ENCODE peak calls at places on chromosomes 12 and 14, in six cellular contexts. J, V, D, O, F and N are unnamed samples.
A peak's percentile ranks its signal among the peaks of the same experiment; 100 is the strongest.

GRCh38 chr12:1575799-1576401 is 18.5 kb downstream of the FBXL14 start:
- DNase-seq in F (no peak), D (no peak), V (no peak), J (no peak), O (no peak), N (no peak)

GRCh38 chr14:49594347-49595089 is 4.2 kb upstream of the LRR1 start:
- DNase-seq in J (peak; percentile 93), V (no peak), O (no peak), D (no peak), F (no peak), N (no peak)

GRCh38 chr12:64781374-64782029 is 22.3 kb upstream of the GNS start:
- DNase-seq in D (no peak), V (no peak), J (peak; percentile 36), O (peak; percentile 62), F (no peak), N (peak; percentile 22)

GRCh38 chr14:37864861-37865718 is 269.7 kb downstream of the TTC6 start:
- DNase-seq in O (no peak), J (no peak), F (no peak), D (no peak), V (peak; percentile 12), N (peak; percentile 70)

GRCh38 chr14:50290306-50290705 is 21.7 kb downstream of the L2HGDH start:
- DNase-seq in J (no peak), D (no peak), V (no peak), F (no peak), O (no peak), N (no peak)

GRCh38 chr12:12945591-12945990 is 6.4 kb downstream of the GPRC5D start:
- DNase-seq in F (no peak), O (no peak), J (no peak), V (no peak), D (no peak), N (no peak)

GRCh38 chr12:20527396-20528154 is 159.2 kb downstream of the PDE3A start:
- DNase-seq in O (no peak), D (no peak), V (no peak), F (no peak), J (no peak), N (peak; percentile 87)

GRCh38 chr12:34350092-34351041 is 328.1 kb downstream of the ALG10 start:
- DNase-seq in O (no peak), V (no peak), D (no peak), J (no peak), F (no peak), N (no peak)

GRCh38 chr14:59570122-59570521 is 6.5 kb downstream of the CCDC175 start:
- DNase-seq in D (no peak), V (no peak), O (no peak), J (no peak), F (no peak), N (no peak)

DNA sequence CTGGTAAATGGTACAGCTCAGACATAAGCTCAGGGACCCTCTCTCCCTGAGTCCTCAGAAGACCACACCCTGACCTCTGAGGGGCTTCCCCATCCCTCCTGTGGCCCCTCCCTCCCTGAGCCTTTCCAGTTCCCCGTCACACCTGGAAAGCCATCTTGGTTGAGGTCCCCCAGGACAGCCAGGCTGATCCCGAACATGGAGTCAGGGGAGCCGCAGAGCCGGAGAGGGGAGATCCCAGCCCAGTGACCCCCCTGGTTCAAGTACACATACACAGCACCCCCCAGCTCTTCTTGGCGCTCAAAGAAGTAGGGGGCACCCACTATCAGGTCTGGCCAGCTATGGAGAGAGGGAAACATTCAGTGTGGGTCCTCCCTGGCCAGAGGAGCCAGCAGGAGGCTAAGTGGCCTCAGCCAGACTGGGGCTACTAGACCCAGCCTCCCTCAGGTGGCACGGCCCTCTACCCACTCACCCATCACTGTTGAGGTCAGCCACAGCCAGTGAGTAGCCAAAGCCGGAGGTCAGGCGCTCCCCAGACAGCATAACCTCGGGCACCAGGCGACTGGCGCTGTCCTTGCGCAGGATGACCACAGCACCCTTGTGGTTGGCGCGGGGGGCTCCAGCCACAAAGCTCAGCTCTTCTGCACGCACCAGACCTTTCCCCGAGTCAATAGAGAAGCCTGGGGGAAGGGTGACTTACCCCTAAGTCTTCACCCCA is 9.3 kb downstream of the ITGA7 start:
- DNase-seq in V (no peak), J (no peak), O (no peak), D (no peak), F (no peak), N (no peak)
- H3K4me3 ChIP-seq in V (no peak overlapping the region), J (no peak overlapping the region), O (no peak overlapping the region), D (no peak overlapping the region), F (no peak overlapping the region), N (no peak overlapping the region)

DNA sequence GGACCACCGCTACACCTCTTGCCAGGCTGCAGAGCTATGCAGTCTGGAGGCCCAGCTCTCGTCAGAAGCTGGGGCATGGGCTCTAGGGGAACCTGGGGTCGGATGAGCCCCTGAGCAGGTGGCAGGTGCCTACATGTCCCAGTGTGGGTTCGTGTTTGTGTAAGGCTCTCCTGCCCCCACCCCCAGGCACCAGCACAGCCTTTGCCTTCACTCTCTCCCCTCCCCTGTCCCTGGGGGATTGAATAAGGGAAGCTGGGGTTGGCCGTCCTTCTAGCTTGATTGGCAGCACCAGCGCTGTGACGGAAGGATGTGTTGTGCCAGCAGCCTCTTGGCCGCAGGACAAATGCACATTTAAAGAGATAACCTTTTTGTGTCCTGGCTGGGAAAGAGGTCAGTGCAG is 34.8 kb upstream of the TSPAN9 start:
- DNase-seq in O (no peak), D (no peak), F (no peak), J (no peak), V (no peak), N (no peak)
- H3K4me3 ChIP-seq in O (no peak overlapping the region), D (no peak overlapping the region), F (no peak overlapping the region), J (no peak overlapping the region), V (no peak overlapping the region), N (no peak overlapping the region)

DNA sequence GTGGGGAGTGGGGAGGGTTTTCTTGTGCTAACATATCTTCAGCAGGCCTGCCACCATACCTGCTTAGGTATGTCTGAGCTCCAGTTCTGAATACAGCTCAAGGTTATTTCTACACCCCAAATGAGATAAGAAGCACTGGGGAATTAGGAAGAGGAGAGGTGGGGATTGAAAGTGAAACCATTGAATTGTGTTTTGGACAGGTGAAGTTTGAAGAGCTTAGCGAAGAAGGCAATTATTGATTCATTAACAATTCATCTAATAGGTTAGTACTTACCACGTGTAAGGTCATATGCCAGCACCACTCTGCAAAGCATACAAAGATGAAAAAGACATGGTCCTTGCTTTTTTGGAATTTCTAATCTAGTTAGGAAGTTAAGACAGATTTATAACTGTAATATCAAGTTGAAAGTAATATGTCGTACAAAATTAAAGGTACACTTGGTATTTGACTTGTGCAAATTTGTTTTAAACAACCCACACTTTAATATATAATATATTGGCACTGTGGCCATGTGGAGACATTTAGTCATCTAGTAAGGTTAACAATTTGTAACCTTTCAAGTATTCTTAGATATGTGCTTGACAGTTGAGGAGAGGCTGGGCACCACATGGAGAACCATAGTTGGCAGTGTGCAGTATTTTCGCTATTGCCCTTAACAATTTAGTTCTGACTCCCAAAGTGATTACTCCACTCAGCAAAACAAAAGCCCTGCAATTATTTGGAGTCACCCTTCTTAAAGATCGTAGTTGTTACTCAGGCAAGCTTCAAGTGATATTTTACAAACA is 3.6 kb downstream of the SMCO3 start:
- DNase-seq in O (no peak), J (no peak), D (no peak), V (no peak), F (no peak), N (no peak)
- H3K4me3 ChIP-seq in O (no peak overlapping the region), J (no peak overlapping the region), D (no peak overlapping the region), V (no peak overlapping the region), F (no peak overlapping the region), N (no peak overlapping the region)

DNA sequence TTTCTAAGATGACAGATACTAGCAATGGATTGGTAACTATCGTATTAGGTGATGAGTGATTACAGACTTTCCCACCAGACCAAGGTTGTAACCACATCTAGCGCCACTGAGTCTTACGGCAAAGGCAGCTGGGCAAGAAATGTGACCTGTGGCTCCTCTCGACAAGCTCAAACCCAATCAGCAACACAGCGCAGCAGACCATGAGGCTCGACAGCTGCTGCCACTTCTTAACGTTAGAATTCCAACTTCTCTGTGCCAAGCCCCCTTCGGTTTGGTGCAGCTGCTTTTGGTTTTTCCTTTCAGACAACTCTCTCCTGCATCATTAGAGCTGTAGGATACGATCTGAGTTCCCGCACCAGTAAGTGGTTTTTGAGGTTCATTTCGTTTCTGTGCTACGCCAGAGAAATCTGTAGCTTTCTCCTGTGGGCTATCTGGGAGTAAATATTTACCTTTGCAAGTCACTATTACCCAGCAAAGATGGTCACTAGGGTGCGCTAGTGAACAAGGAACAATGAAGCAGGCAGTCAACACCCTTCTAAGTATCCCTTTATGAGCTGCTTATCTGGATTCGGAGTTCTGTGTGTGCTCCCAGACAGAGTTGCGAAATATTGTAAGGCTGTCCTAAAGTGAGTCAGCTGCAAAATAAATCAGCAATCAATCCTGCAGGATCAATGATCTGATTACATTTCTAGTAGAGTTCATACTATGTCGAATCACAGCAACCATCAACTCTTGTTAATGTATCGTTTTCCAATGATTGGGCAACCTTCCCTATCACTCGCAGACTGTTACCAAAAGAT is 133.8 kb downstream of the KCNK10 start:
- DNase-seq in V (peak; percentile 64), F (peak; percentile 50), D (peak; percentile 60), O (peak; percentile 94), J (peak; percentile 75), N (peak; percentile 76)
- H3K4me3 ChIP-seq in V (no peak overlapping the region), F (peak overlapping the region; percentile 10), D (no peak overlapping the region), O (no peak overlapping the region), J (no peak overlapping the region), N (no peak overlapping the region)

DNA sequence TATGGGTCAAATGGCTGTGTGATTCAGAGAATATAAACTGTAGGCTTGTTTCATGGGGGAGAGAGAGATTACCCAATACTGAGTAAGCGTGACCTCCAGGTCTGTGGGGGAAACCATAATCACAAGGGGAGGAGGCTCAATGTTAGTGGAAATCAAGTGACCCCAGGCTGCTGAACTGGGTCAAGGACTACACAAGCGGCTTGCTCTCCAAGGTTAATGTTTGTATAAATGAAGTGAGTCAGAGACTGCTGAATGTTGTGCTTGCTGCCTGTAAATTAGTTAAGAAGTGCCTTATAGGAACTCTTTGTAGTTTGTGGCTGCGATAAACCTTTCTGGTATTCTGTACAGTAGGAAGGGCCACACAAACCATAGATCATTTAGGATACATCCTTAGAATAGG is 479.7 kb downstream of the AACS start:
- DNase-seq in O (no peak), V (no peak), J (no peak), D (no peak), F (no peak), N (no peak)
- H3K4me3 ChIP-seq in O (no peak overlapping the region), V (no peak overlapping the region), J (no peak overlapping the region), D (no peak overlapping the region), F (no peak overlapping the region), N (no peak overlapping the region)

GRCh38 chr14:78005325-78005724 is 164.8 kb upstream of the NRXN3 start:
- DNase-seq in J (no peak), D (no peak), O (no peak), V (no peak), F (no peak), N (peak; percentile 80)

GRCh38 chr14:78016532-78016931 is 153.6 kb upstream of the NRXN3 start:
- DNase-seq in O (no peak), V (no peak), J (no peak), D (no peak), F (no peak), N (no peak)

GRCh38 chr14:78007160-78007559 is 163.0 kb upstream of the NRXN3 start:
- DNase-seq in J (no peak), O (no peak), F (no peak), V (no peak), D (no peak), N (no peak)

GRCh38 chr14:78010688-78011087 is 159.5 kb upstream of the NRXN3 start:
- DNase-seq in D (no peak), J (no peak), V (no peak), O (no peak), F (no peak), N (peak; percentile 49)
- H3K4me3 ChIP-seq in D (no peak overlapping the region), J (no peak overlapping the region), V (no peak overlapping the region), O (no peak overlapping the region), F (no peak overlapping the region), N (no peak overlapping the region)